ENCODE peak calls at places on chromosomes 3 and 15, in ten cellular contexts. One of them, this sample, is unnamed.
A peak's percentile ranks its signal among the peaks of the same experiment; 100 is the strongest.

GRCh38 chr3:195256639-195257453 is 14.1 kb downstream of the XXYLT1 start:
- DNase-seq in body of pancreas: no peak
- DNase-seq in OCI-LY7: no peak
- DNase-seq in suprapubic skin: no peak
- DNase-seq in A549: no peak
- DNase-seq in GM23338: no peak
- DNase-seq in left ventricle myocardium inferior: no peak
- DNase-seq in IMR-90: no peak
- DNase-seq in fibroblast of lung: no peak
- DNase-seq in Peyer's patch: peak; percentile 41
- DNase-seq in this sample: no peak

GRCh38 chr15:29911705-29912104 is 89.4 kb upstream of the TJP1 start:
- DNase-seq in GM23338: no peak
- DNase-seq in body of pancreas: no peak
- DNase-seq in fibroblast of lung: no peak
- DNase-seq in IMR-90: peak; percentile 55
- DNase-seq in A549: no peak
- DNase-seq in OCI-LY7: no peak
- DNase-seq in suprapubic skin: no peak
- DNase-seq in left ventricle myocardium inferior: no peak
- DNase-seq in Peyer's patch: no peak
- DNase-seq in this sample: no peak

GRCh38 chr3:58141766-58142345 is 68.9 kb downstream of the DNASE1L3 start:
- DNase-seq in Peyer's patch: no peak
- DNase-seq in body of pancreas: no peak
- DNase-seq in suprapubic skin: no peak
- DNase-seq in OCI-LY7: no peak
- DNase-seq in GM23338: no peak
- DNase-seq in fibroblast of lung: no peak
- DNase-seq in left ventricle myocardium inferior: no peak
- DNase-seq in A549: no peak
- DNase-seq in IMR-90: no peak
- DNase-seq in this sample: no peak

GRCh38 chr3:183698760-183699159 is 1.2 kb downstream of the YEATS2 start:
- DNase-seq in suprapubic skin: no peak
- DNase-seq in IMR-90: peak; percentile 33
- DNase-seq in Peyer's patch: peak; percentile 51
- DNase-seq in left ventricle myocardium inferior: no peak
- DNase-seq in OCI-LY7: peak; percentile 51
- DNase-seq in A549: no peak
- DNase-seq in body of pancreas: no peak
- DNase-seq in GM23338: peak; percentile 30
- DNase-seq in fibroblast of lung: peak; percentile 52
- DNase-seq in this sample: no peak

GRCh38 chr15:49255966-49256759 is 86.1 kb downstream of the GALK2 start:
- DNase-seq in A549: no peak
- DNase-seq in OCI-LY7: no peak
- DNase-seq in left ventricle myocardium inferior: no peak
- DNase-seq in Peyer's patch: no peak
- DNase-seq in suprapubic skin: no peak
- DNase-seq in body of pancreas: no peak
- DNase-seq in fibroblast of lung: peak; percentile 91
- DNase-seq in GM23338: no peak
- DNase-seq in IMR-90: peak; percentile 78
- DNase-seq in this sample: no peak

GRCh38 chr3:134869153-134869726 is 74.2 kb downstream of the EPHB1 start:
- DNase-seq in IMR-90: no peak
- DNase-seq in Peyer's patch: no peak
- DNase-seq in GM23338: no peak
- DNase-seq in suprapubic skin: no peak
- DNase-seq in left ventricle myocardium inferior: no peak
- DNase-seq in fibroblast of lung: no peak
- DNase-seq in A549: no peak
- DNase-seq in OCI-LY7: no peak
- DNase-seq in body of pancreas: no peak
- DNase-seq in this sample: no peak

GRCh38 chr3:162718697-162719096 is 1222.1 kb downstream of the OTOL1 start:
- DNase-seq in fibroblast of lung: peak; percentile 20
- DNase-seq in IMR-90: no peak
- DNase-seq in GM23338: no peak
- DNase-seq in A549: no peak
- DNase-seq in body of pancreas: no peak
- DNase-seq in left ventricle myocardium inferior: no peak
- DNase-seq in suprapubic skin: no peak
- DNase-seq in OCI-LY7: no peak
- DNase-seq in Peyer's patch: no peak
- DNase-seq in this sample: no peak

GRCh38 chr15:68054658-68055223 is 626 bp downstream of the PIAS1 start:
- DNase-seq in Peyer's patch: peak; percentile 75
- DNase-seq in GM23338: peak; percentile 90
- DNase-seq in body of pancreas: peak; percentile 50
- DNase-seq in fibroblast of lung: peak; percentile 19
- DNase-seq in OCI-LY7: peak; percentile 64
- DNase-seq in left ventricle myocardium inferior: peak; percentile 60
- DNase-seq in IMR-90: peak; percentile 21
- DNase-seq in suprapubic skin: peak; percentile 81
- DNase-seq in A549: peak; percentile 42
- DNase-seq in this sample: peak; percentile 22

GRCh38 chr3:195302436-195302835 is 31.5 kb upstream of the XXYLT1 start:
- DNase-seq in OCI-LY7: no peak
- DNase-seq in body of pancreas: no peak
- DNase-seq in Peyer's patch: no peak
- DNase-seq in suprapubic skin: no peak
- DNase-seq in IMR-90: peak; percentile 69
- DNase-seq in GM23338: no peak
- DNase-seq in fibroblast of lung: peak; percentile 27
- DNase-seq in A549: no peak
- DNase-seq in left ventricle myocardium inferior: no peak
- DNase-seq in this sample: no peak

GRCh38 chr3:53842436-53843194 is 3.6 kb downstream of the CHDH start:
- DNase-seq in Peyer's patch: peak; percentile 80
- DNase-seq in suprapubic skin: no peak
- DNase-seq in GM23338: peak; percentile 43
- DNase-seq in OCI-LY7: no peak
- DNase-seq in fibroblast of lung: no peak
- DNase-seq in A549: peak; percentile 48
- DNase-seq in IMR-90: peak; percentile 23
- DNase-seq in left ventricle myocardium inferior: no peak
- DNase-seq in body of pancreas: peak; percentile 88
- DNase-seq in this sample: no peak
- TF ChIP-seq CTCF in Peyer's patch: peak; percentile 45
- TF ChIP-seq CTCF in suprapubic skin: no peak
- TF ChIP-seq CTCF in GM23338: peak; percentile 24
- TF ChIP-seq CTCF in OCI-LY7: no peak
- TF ChIP-seq CTCF in fibroblast of lung: no peak
- TF ChIP-seq CTCF in A549: no peak
- TF ChIP-seq CTCF in IMR-90: peak; percentile 7
- TF ChIP-seq CTCF in left ventricle myocardium inferior: peak; percentile 35
- TF ChIP-seq CTCF in body of pancreas: peak; percentile 88
- TF ChIP-seq CTCF in this sample: no peak

DNA sequence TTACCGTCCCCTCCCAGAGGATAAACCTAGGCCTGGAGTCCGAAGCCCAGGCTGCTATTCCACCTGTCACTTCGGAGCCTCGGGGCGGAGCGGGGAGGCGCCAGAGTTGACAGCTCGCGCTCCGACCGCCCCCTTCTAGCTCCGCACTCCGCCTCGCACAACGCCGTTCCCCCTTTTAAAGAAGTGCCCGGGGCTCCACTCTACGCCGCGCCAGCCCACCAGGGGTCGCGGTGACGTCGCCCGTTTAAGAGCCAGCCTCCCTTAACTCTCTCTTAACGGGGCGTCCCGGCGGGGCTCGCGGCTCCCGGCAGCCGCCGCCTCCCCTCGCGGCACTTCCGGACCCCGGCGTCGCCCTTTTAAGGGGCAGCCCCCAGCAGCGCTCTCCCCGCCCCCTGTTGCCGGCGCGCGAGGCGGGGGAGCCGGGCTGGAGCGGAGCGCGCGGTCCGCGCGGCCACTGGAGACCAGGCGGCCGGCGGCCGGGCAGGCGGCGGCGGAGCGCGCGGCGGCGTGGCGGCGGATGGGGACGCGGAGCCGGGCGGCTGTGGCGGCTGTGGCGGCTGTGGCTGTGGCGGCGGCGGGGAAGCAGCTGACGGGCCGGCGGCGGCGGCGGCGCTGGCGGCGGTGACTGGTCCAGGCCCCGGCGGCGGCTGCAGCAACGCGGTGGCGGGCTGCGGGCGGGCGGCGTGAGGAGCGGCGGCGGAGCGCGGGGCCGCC is at the start of gene INAFM2:
- DNase-seq in Peyer's patch: peak; percentile 95
- DNase-seq in suprapubic skin: peak; percentile 87
- DNase-seq in body of pancreas: peak; percentile 89
- DNase-seq in GM23338: peak; percentile 97
- DNase-seq in IMR-90: peak; percentile 92
- DNase-seq in A549: peak; percentile 77
- DNase-seq in fibroblast of lung: peak; percentile 91
- DNase-seq in left ventricle myocardium inferior: peak; percentile 92
- DNase-seq in OCI-LY7: peak; percentile 94
- DNase-seq in this sample: peak; percentile 86
- H3K27ac ChIP-seq in Peyer's patch: peak within 1 kb of the TSS; percentile 73
- H3K27ac ChIP-seq in suprapubic skin: peak within 1 kb of the TSS; percentile 65
- H3K27ac ChIP-seq in body of pancreas: peak within 1 kb of the TSS; percentile 76
- H3K27ac ChIP-seq in GM23338: no peak within 1 kb of the TSS
- H3K27ac ChIP-seq in IMR-90: peak within 1 kb of the TSS; percentile 74
- H3K27ac ChIP-seq in A549: peak within 1 kb of the TSS; percentile 90
- H3K27ac ChIP-seq in fibroblast of lung: no peak within 1 kb of the TSS
- H3K27ac ChIP-seq in left ventricle myocardium inferior: peak within 1 kb of the TSS; percentile 99
- H3K27ac ChIP-seq in OCI-LY7: no peak within 1 kb of the TSS
- H3K27ac ChIP-seq in this sample: no peak within 1 kb of the TSS

GRCh38 chr3:190169877-190170276 is 49.2 kb upstream of the P3H2 start:
- DNase-seq in A549: no peak
- DNase-seq in GM23338: no peak
- DNase-seq in suprapubic skin: no peak
- DNase-seq in fibroblast of lung: no peak
- DNase-seq in left ventricle myocardium inferior: no peak
- DNase-seq in IMR-90: no peak
- DNase-seq in OCI-LY7: no peak
- DNase-seq in body of pancreas: no peak
- DNase-seq in Peyer's patch: no peak
- DNase-seq in this sample: no peak

GRCh38 chr3:190167936-190168680 is 47.4 kb upstream of the P3H2 start:
- DNase-seq in body of pancreas: no peak
- DNase-seq in IMR-90: no peak
- DNase-seq in fibroblast of lung: no peak
- DNase-seq in left ventricle myocardium inferior: no peak
- DNase-seq in GM23338: no peak
- DNase-seq in A549: no peak
- DNase-seq in OCI-LY7: no peak
- DNase-seq in Peyer's patch: no peak
- DNase-seq in suprapubic skin: no peak
- DNase-seq in this sample: no peak

GRCh38 chr3:190169243-190169642 is 48.5 kb upstream of the P3H2 start:
- DNase-seq in A549: no peak
- DNase-seq in left ventricle myocardium inferior: no peak
- DNase-seq in suprapubic skin: no peak
- DNase-seq in Peyer's patch: no peak
- DNase-seq in GM23338: no peak
- DNase-seq in body of pancreas: no peak
- DNase-seq in OCI-LY7: no peak
- DNase-seq in fibroblast of lung: no peak
- DNase-seq in IMR-90: peak; percentile 37
- DNase-seq in this sample: no peak

GRCh38 chr3:190165253-190165652 is 44.6 kb upstream of the P3H2 start:
- DNase-seq in Peyer's patch: no peak
- DNase-seq in left ventricle myocardium inferior: no peak
- DNase-seq in suprapubic skin: no peak
- DNase-seq in A549: no peak
- DNase-seq in fibroblast of lung: no peak
- DNase-seq in IMR-90: no peak
- DNase-seq in OCI-LY7: no peak
- DNase-seq in body of pancreas: no peak
- DNase-seq in GM23338: no peak
- DNase-seq in this sample: no peak

DNA sequence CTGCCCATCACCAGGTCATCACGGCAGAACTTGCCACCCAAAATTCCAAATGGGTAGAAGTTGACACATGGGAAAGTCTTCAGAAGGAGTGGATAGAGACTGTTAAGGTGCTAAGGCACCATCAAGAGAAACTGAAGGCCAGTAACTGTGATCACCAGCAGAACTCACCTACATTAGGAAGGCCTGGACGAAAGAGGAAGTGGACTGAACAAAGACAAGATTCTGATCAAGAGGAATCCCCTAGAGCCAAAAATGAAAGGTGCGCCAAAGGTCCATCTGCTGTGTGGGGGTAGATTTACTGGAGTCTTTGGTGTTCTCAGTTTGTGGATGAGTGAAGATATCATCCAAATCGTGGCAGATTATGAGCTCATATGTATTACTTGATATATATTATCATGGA is 46.3 kb upstream of the P3H2 start:
- DNase-seq in left ventricle myocardium inferior: no peak
- DNase-seq in suprapubic skin: no peak
- DNase-seq in OCI-LY7: no peak
- DNase-seq in Peyer's patch: no peak
- DNase-seq in body of pancreas: no peak
- DNase-seq in IMR-90: no peak
- DNase-seq in GM23338: no peak
- DNase-seq in A549: no peak
- DNase-seq in fibroblast of lung: no peak
- DNase-seq in this sample: no peak
- H3K4me1 ChIP-seq in left ventricle myocardium inferior: no peaks in the 10 kb centered on the region
- H3K4me1 ChIP-seq in suprapubic skin: peaks cover 2% of the 10 kb centered on the region
- H3K4me1 ChIP-seq in OCI-LY7: no peaks in the 10 kb centered on the region
- H3K4me1 ChIP-seq in Peyer's patch: peaks cover 6% of the 10 kb centered on the region
- H3K4me1 ChIP-seq in body of pancreas: no peaks in the 10 kb centered on the region
- H3K4me1 ChIP-seq in IMR-90: peaks cover 2% of the 10 kb centered on the region
- H3K4me1 ChIP-seq in GM23338: peaks cover 8% of the 10 kb centered on the region
- H3K4me1 ChIP-seq in A549: peaks cover 10% of the 10 kb centered on the region
- H3K4me1 ChIP-seq in fibroblast of lung: peaks cover 2% of the 10 kb centered on the region
- H3K4me1 ChIP-seq in this sample: no peaks in the 10 kb centered on the region

GRCh38 chr3:61875976-61876671 is 314.8 kb downstream of the PTPRG start:
- DNase-seq in Peyer's patch: no peak
- DNase-seq in IMR-90: no peak
- DNase-seq in suprapubic skin: no peak
- DNase-seq in GM23338: no peak
- DNase-seq in A549: no peak
- DNase-seq in left ventricle myocardium inferior: no peak
- DNase-seq in body of pancreas: no peak
- DNase-seq in OCI-LY7: no peak
- DNase-seq in fibroblast of lung: no peak
- DNase-seq in this sample: no peak

GRCh38 chr3:61876797-61877196 is 315.4 kb downstream of the PTPRG start:
- DNase-seq in suprapubic skin: no peak
- DNase-seq in GM23338: no peak
- DNase-seq in IMR-90: peak; percentile 72
- DNase-seq in fibroblast of lung: peak; percentile 78
- DNase-seq in Peyer's patch: no peak
- DNase-seq in OCI-LY7: no peak
- DNase-seq in A549: no peak
- DNase-seq in left ventricle myocardium inferior: no peak
- DNase-seq in body of pancreas: no peak
- DNase-seq in this sample: no peak

GRCh38 chr3:61875073-61875472 is 313.7 kb downstream of the PTPRG start:
- DNase-seq in GM23338: peak; percentile 82
- DNase-seq in Peyer's patch: no peak
- DNase-seq in suprapubic skin: no peak
- DNase-seq in left ventricle myocardium inferior: no peak
- DNase-seq in OCI-LY7: no peak
- DNase-seq in IMR-90: peak; percentile 62
- DNase-seq in fibroblast of lung: peak; percentile 41
- DNase-seq in A549: no peak
- DNase-seq in body of pancreas: no peak
- DNase-seq in this sample: no peak

GRCh38 chr3:61875488-61875887 is 314.1 kb downstream of the PTPRG start:
- DNase-seq in fibroblast of lung: no peak
- DNase-seq in OCI-LY7: no peak
- DNase-seq in body of pancreas: no peak
- DNase-seq in A549: no peak
- DNase-seq in Peyer's patch: no peak
- DNase-seq in IMR-90: no peak
- DNase-seq in suprapubic skin: no peak
- DNase-seq in left ventricle myocardium inferior: no peak
- DNase-seq in GM23338: no peak
- DNase-seq in this sample: no peak

GRCh38 chr3:61877359-61877770 is 316.0 kb downstream of the PTPRG start:
- DNase-seq in fibroblast of lung: peak; percentile 72
- DNase-seq in GM23338: peak; percentile 52
- DNase-seq in A549: no peak
- DNase-seq in left ventricle myocardium inferior: no peak
- DNase-seq in Peyer's patch: no peak
- DNase-seq in body of pancreas: no peak
- DNase-seq in suprapubic skin: no peak
- DNase-seq in OCI-LY7: peak; percentile 8
- DNase-seq in IMR-90: no peak
- DNase-seq in this sample: no peak
- TF ChIP-seq CTCF in fibroblast of lung: peak; percentile 27
- TF ChIP-seq CTCF in GM23338: peak; percentile 39
- TF ChIP-seq CTCF in A549: no peak
- TF ChIP-seq CTCF in left ventricle myocardium inferior: no peak
- TF ChIP-seq CTCF in Peyer's patch: no peak
- TF ChIP-seq CTCF in body of pancreas: peak; percentile 14
- TF ChIP-seq CTCF in suprapubic skin: no peak
- TF ChIP-seq CTCF in OCI-LY7: peak; percentile 40
- TF ChIP-seq CTCF in IMR-90: no peak
- TF ChIP-seq CTCF in this sample: peak; percentile 14